ENCODE peak calls at places on chromosomes 3 and 15, in four cellular contexts. One of them, this sample, is unnamed.

GRCh38 chr15:80556694-80557367 is 138.3 kb upstream of the ABHD17C start:
- DNase-seq in HCT116: no peak
- DNase-seq in Panc1: no peak
- DNase-seq in heart right ventricle: no peak
- DNase-seq in this sample: peak

GRCh38 chr3:21752749-21753347 is 1.8 kb upstream of the ZNF385D start:
- DNase-seq in HCT116: no peak
- DNase-seq in Panc1: no peak
- DNase-seq in heart right ventricle: peak
- DNase-seq in this sample: no peak

GRCh38 chr3:147415337-147415736 is 6.2 kb downstream of the ZIC1 start:
- DNase-seq in HCT116: no peak
- DNase-seq in Panc1: no peak
- DNase-seq in heart right ventricle: no peak
- DNase-seq in this sample: no peak

GRCh38 chr3:177904661-177905060 is 631.6 kb upstream of the KCNMB2 start:
- DNase-seq in HCT116: no peak
- DNase-seq in Panc1: no peak
- DNase-seq in heart right ventricle: no peak
- DNase-seq in this sample: no peak

GRCh38 chr3:65795166-65795565 is 243.6 kb downstream of the MAGI1 start:
- DNase-seq in HCT116: no peak
- DNase-seq in Panc1: no peak
- DNase-seq in heart right ventricle: no peak
- DNase-seq in this sample: no peak

GRCh38 chr3:22474706-22475470 is 723.9 kb upstream of the ZNF385D start:
- DNase-seq in HCT116: no peak
- DNase-seq in Panc1: no peak
- DNase-seq in heart right ventricle: no peak
- DNase-seq in this sample: no peak

GRCh38 chr3:189304465-189305341 is 132.9 kb downstream of the TPRG1 start:
- DNase-seq in HCT116: no peak
- DNase-seq in Panc1: peak
- DNase-seq in heart right ventricle: no peak
- DNase-seq in this sample: peak

GRCh38 chr15:36414670-36415069 is 164.8 kb upstream of the CDIN1 start:
- DNase-seq in HCT116: no peak
- DNase-seq in Panc1: no peak
- DNase-seq in heart right ventricle: no peak
- DNase-seq in this sample: no peak

GRCh38 chr3:55143928-55144671 is 216.2 kb upstream of the LRTM1 start:
- DNase-seq in HCT116: no peak
- DNase-seq in Panc1: no peak
- DNase-seq in heart right ventricle: no peak
- DNase-seq in this sample: no peak

GRCh38 chr15:51129513-51130197 is 34.9 kb upstream of the TNFAIP8L3 start:
- DNase-seq in HCT116: no peak
- DNase-seq in Panc1: no peak
- DNase-seq in heart right ventricle: no peak
- DNase-seq in this sample: no peak

GRCh38 chr3:58009026-58009748 is 965 bp downstream of the FLNB start:
- DNase-seq in HCT116: no peak
- DNase-seq in Panc1: no peak
- DNase-seq in heart right ventricle: no peak
- DNase-seq in this sample: peak

GRCh38 chr15:22796079-22796478 is 9.6 kb downstream of the NIPA1 start:
- DNase-seq in HCT116: no peak
- DNase-seq in Panc1: no peak
- DNase-seq in heart right ventricle: no peak
- DNase-seq in this sample: no peak

GRCh38 chr3:114112696-114113095 is 56.2 kb downstream of the QTRT2 start:
- DNase-seq in HCT116: no peak
- DNase-seq in Panc1: no peak
- DNase-seq in heart right ventricle: no peak
- DNase-seq in this sample: no peak

GRCh38 chr3:134430950-134431445 is 54.8 kb downstream of the ANAPC13 start:
- DNase-seq in HCT116: no peak
- DNase-seq in Panc1: no peak
- DNase-seq in heart right ventricle: no peak
- DNase-seq in this sample: no peak

GRCh38 chr3:127721536-127721935 is 48.8 kb downstream of the ABTB1 start:
- DNase-seq in HCT116: no peak
- DNase-seq in Panc1: no peak
- DNase-seq in heart right ventricle: no peak
- DNase-seq in this sample: no peak

GRCh38 chr3:66386925-66387650 is 113.7 kb downstream of the LRIG1 start:
- DNase-seq in HCT116: no peak
- DNase-seq in Panc1: no peak
- DNase-seq in heart right ventricle: no peak
- DNase-seq in this sample: no peak

GRCh38 chr3:130635978-130636377 is 110.7 kb downstream of the PIK3R4 start:
- DNase-seq in HCT116: no peak
- DNase-seq in Panc1: no peak
- DNase-seq in heart right ventricle: no peak
- DNase-seq in this sample: no peak

GRCh38 chr15:70433583-70434288 is 329.6 kb downstream of the UACA start:
- DNase-seq in HCT116: no peak
- DNase-seq in Panc1: no peak
- DNase-seq in heart right ventricle: no peak
- DNase-seq in this sample: no peak

GRCh38 chr15:66654718-66655375 is 47.2 kb upstream of the SMAD6 start:
- DNase-seq in HCT116: no peak
- DNase-seq in Panc1: no peak
- DNase-seq in heart right ventricle: peak
- DNase-seq in this sample: no peak

GRCh38 chr15:52651868-52652267 is 27.3 kb downstream of the ATOSA start:
- DNase-seq in HCT116: peak
- DNase-seq in Panc1: peak
- DNase-seq in heart right ventricle: peak
- DNase-seq in this sample: peak

GRCh38 chr3:155791190-155791589 is 14.9 kb downstream of the C3orf33 start:
- DNase-seq in HCT116: no peak
- DNase-seq in Panc1: no peak
- DNase-seq in heart right ventricle: no peak
- DNase-seq in this sample: no peak

GRCh38 chr3:71010731-71011455 is 572.6 kb downstream of the FOXP1 start:
- DNase-seq in HCT116: no peak
- DNase-seq in Panc1: no peak
- DNase-seq in heart right ventricle: no peak
- DNase-seq in this sample: no peak

GRCh38 chr15:61186905-61187865 is 41.9 kb downstream of the RORA start:
- DNase-seq in HCT116: no peak
- DNase-seq in Panc1: no peak
- DNase-seq in heart right ventricle: no peak
- DNase-seq in this sample: peak

GRCh38 chr3:27939940-27940339 is 217.8 kb upstream of the EOMES start:
- DNase-seq in HCT116: no peak
- DNase-seq in Panc1: no peak
- DNase-seq in heart right ventricle: no peak
- DNase-seq in this sample: no peak

GRCh38 chr15:51077565-51078153 is 17.0 kb downstream of the TNFAIP8L3 start:
- DNase-seq in HCT116: no peak
- DNase-seq in Panc1: no peak
- DNase-seq in heart right ventricle: peak
- DNase-seq in this sample: peak

GRCh38 chr15:98529205-98530145 is 118.9 kb upstream of the IGF1R start:
- DNase-seq in HCT116: no peak
- DNase-seq in Panc1: no peak
- DNase-seq in heart right ventricle: no peak
- DNase-seq in this sample: no peak

GRCh38 chr15:48622227-48622626 is 23.3 kb downstream of the FBN1 start:
- DNase-seq in HCT116: no peak
- DNase-seq in Panc1: no peak
- DNase-seq in heart right ventricle: no peak
- DNase-seq in this sample: no peak

GRCh38 chr3:132399054-132399929 is 18.0 kb upstream of the DNAJC13 start:
- DNase-seq in HCT116: peak
- DNase-seq in Panc1: peak
- DNase-seq in heart right ventricle: peak
- DNase-seq in this sample: no peak

GRCh38 chr3:139378587-139378986 is 10.9 kb downstream of the COPB2 start:
- DNase-seq in HCT116: no peak
- DNase-seq in Panc1: no peak
- DNase-seq in heart right ventricle: no peak
- DNase-seq in this sample: no peak

GRCh38 chr3:101195951-101196713 is 124.2 kb downstream of the IMPG2 start:
- DNase-seq in HCT116: peak
- DNase-seq in Panc1: peak
- DNase-seq in heart right ventricle: peak
- DNase-seq in this sample: no peak
- TF ChIP-seq CTCF in HCT116: peak
- TF ChIP-seq CTCF in Panc1: peak
- TF ChIP-seq CTCF in heart right ventricle: peak
- TF ChIP-seq CTCF in this sample: peak

DNA sequence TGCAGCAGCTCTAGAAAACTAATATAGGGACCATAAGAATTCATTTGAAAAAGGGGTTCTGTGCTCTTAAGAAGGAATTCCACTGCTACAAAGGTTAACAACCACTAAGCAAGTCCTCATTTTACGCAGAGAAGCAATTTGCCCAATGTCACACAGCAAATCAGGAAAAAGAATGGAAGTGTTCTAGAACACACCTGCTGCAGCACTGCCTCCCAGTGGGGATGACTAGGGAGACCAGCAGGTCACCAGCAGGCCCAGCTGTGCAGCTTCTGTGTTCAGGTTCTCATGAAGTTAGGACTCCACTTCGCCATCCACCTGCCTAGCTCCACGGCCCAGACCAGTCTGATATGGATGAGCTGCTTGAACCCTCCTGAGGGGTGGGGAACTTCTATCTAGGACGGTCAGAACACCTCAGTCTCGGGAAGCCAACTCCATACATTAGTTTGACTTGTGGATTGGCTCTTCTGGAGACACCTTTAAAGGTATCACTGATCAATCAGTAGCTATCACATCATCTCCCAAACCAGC is 18.6 kb downstream of the POMGNT2 start:
- DNase-seq in HCT116: no peak
- DNase-seq in Panc1: no peak
- DNase-seq in heart right ventricle: no peak
- DNase-seq in this sample: no peak
- TF ChIP-seq CTCF in HCT116: peak
- TF ChIP-seq CTCF in Panc1: peak
- TF ChIP-seq CTCF in heart right ventricle: no peak
- TF ChIP-seq CTCF in this sample: no peak

GRCh38 chr3:45173776-45174175 is 27.6 kb upstream of the CDCP1 start:
- DNase-seq in HCT116: no peak
- DNase-seq in Panc1: no peak
- DNase-seq in heart right ventricle: no peak
- DNase-seq in this sample: no peak
- TF ChIP-seq CTCF in HCT116: no peak
- TF ChIP-seq CTCF in Panc1: no peak
- TF ChIP-seq CTCF in heart right ventricle: no peak
- TF ChIP-seq CTCF in this sample: no peak

GRCh38 chr3:146382386-146382785 is 87.0 kb downstream of the PLSCR2 start:
- DNase-seq in HCT116: peak
- DNase-seq in Panc1: peak
- DNase-seq in heart right ventricle: no peak
- DNase-seq in this sample: no peak
- TF ChIP-seq CTCF in HCT116: peak
- TF ChIP-seq CTCF in Panc1: peak
- TF ChIP-seq CTCF in heart right ventricle: peak
- TF ChIP-seq CTCF in this sample: no peak